ENCODE peak calls at places on chromosomes 3 and 15, in ten cellular contexts. A, C, Z, F, J, X, N, R, B and Q are unnamed samples.

GRCh38 chr3:131716007-131716406 is 213.2 kb upstream of the MRPL3 start:
- DNase-seq in Z (no peak), A (no peak), F (no peak), R (no peak), N (no peak), B (no peak), C (no peak), X (no peak), J (no peak), Q (peak; percentile 44)

GRCh38 chr3:118960876-118961275 is 73.8 kb downstream of the IGSF11 start:
- DNase-seq in Z (no peak), X (no peak), A (no peak), B (no peak), C (no peak), J (no peak), F (no peak), N (no peak), R (no peak), Q (peak; percentile 26)

GRCh38 chr3:165837058-165837525 is at the start of gene BCHE:
- DNase-seq in N (no peak), C (peak; percentile 75), B (peak; percentile 20), Z (peak; percentile 12), R (no peak), A (no peak), F (no peak), X (peak; percentile 89), J (no peak), Q (peak; percentile 82)

GRCh38 chr3:148911597-148911996 is 46.5 kb downstream of the CPA3 start:
- DNase-seq in N (no peak), X (no peak), C (no peak), B (no peak), J (no peak), R (no peak), Z (no peak), F (no peak), A (no peak), Q (no peak)

GRCh38 chr3:100553618-100554372 is 55.6 kb upstream of the ADGRG7 start:
- DNase-seq in C (no peak), J (no peak), F (no peak), Z (no peak), R (no peak), N (no peak), A (no peak), B (no peak), X (no peak), Q (no peak)

GRCh38 chr15:73632670-73633058 is 525 bp downstream of the NPTN start:
- DNase-seq in F (no peak), B (peak; percentile 31), J (no peak), X (no peak), R (no peak), Z (no peak), N (no peak), A (peak; percentile 40), C (no peak), Q (no peak)

GRCh38 chr15:100767002-100767825 is 112.4 kb upstream of the ALDH1A3 start:
- DNase-seq in F (no peak), A (no peak), R (no peak), B (no peak), Z (no peak), X (no peak), N (no peak), C (no peak), J (peak; percentile 55), Q (no peak)

GRCh38 chr15:39025881-39026280 is 461.3 kb upstream of the RASGRP1 start:
- DNase-seq in X (no peak), J (no peak), F (no peak), B (no peak), A (no peak), R (no peak), N (no peak), C (no peak), Z (no peak), Q (no peak)

GRCh38 chr3:73592154-73592877 is 32.4 kb downstream of the PDZRN3 start:
- DNase-seq in Z (no peak), X (no peak), N (no peak), J (no peak), A (no peak), F (no peak), C (no peak), R (no peak), B (no peak), Q (no peak)

DNA sequence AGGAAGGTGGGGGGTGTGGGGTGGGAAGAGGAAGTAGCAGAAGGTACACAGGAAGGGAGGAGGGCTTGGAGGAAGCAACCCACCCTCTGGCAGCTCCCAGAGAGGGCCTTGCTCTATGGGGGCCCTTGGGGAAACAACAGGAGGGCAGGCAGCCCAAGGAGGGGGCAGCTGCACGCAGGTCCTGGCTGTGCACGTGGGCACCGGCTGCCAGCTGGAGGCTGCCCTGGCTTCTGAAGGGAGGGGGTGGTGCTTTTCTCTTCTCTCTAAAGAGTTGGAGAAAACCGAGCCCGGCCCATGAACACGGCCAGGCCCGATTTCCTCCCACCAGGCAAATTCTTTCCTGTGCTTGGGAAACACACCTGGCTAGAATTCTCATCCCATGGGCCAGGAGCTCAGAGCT is 473.8 kb upstream of the PROK2 start:
- DNase-seq in X (no peak), R (no peak), J (no peak), B (no peak), A (no peak), C (no peak), N (no peak), Z (no peak), F (no peak), Q (no peak)
- H3K4me3 ChIP-seq in X (no peak overlapping the region), R (no peak overlapping the region), J (no peak overlapping the region), B (no peak overlapping the region), A (no peak overlapping the region), C (no peak overlapping the region), N (no peak overlapping the region), Z (no peak overlapping the region), F (no peak overlapping the region), Q (no peak overlapping the region)

GRCh38 chr15:68789041-68789920 is 31.4 kb downstream of the ANP32A start:
- DNase-seq in C (no peak), Z (no peak), F (no peak), X (no peak), R (no peak), N (no peak), B (no peak), J (no peak), A (no peak), Q (no peak)
- H3K4me1 ChIP-seq in C (peaks cover 49% of the 10 kb centered on the region), Z (peaks cover 65% of the 10 kb centered on the region), F (peaks cover 55% of the 10 kb centered on the region), X (peaks cover 2% of the 10 kb centered on the region), R (peaks cover 47% of the 10 kb centered on the region), N (peaks cover 63% of the 10 kb centered on the region), B (peaks cover 74% of the 10 kb centered on the region), J (no peaks in the 10 kb centered on the region), A (peaks cover 38% of the 10 kb centered on the region), Q (peaks cover 36% of the 10 kb centered on the region)

GRCh38 chr3:192887701-192888100 is 30.0 kb downstream of the MB21D2 start:
- DNase-seq in Z (no peak), B (no peak), J (no peak), X (no peak), N (no peak), R (no peak), C (no peak), A (no peak), F (no peak), Q (no peak)

GRCh38 chr3:192885374-192885773 is 32.3 kb downstream of the MB21D2 start:
- DNase-seq in F (no peak), B (no peak), R (no peak), N (no peak), C (no peak), Z (no peak), J (no peak), X (no peak), A (no peak), Q (no peak)

GRCh38 chr3:192884831-192885356 is 32.8 kb downstream of the MB21D2 start:
- DNase-seq in C (peak; percentile 40), B (no peak), A (no peak), R (no peak), X (no peak), N (no peak), Z (no peak), J (no peak), F (no peak), Q (peak; percentile 95)

GRCh38 chr3:192888121-192888520 is 29.5 kb downstream of the MB21D2 start:
- DNase-seq in B (no peak), Z (no peak), J (no peak), X (peak; percentile 28), R (no peak), F (no peak), C (no peak), N (no peak), A (no peak), Q (no peak)

GRCh38 chr3:192887047-192887446 is 30.6 kb downstream of the MB21D2 start:
- DNase-seq in N (no peak), B (no peak), X (peak; percentile 56), R (no peak), F (no peak), A (no peak), J (peak; percentile 69), Z (no peak), C (peak; percentile 70), Q (no peak)
- H3K4me3 ChIP-seq in N (peak overlapping the region; percentile 21), B (no peak overlapping the region), X (no peak overlapping the region), R (no peak overlapping the region), F (no peak overlapping the region), A (no peak overlapping the region), J (no peak overlapping the region), Z (no peak overlapping the region), C (no peak overlapping the region), Q (no peak overlapping the region)

DNA sequence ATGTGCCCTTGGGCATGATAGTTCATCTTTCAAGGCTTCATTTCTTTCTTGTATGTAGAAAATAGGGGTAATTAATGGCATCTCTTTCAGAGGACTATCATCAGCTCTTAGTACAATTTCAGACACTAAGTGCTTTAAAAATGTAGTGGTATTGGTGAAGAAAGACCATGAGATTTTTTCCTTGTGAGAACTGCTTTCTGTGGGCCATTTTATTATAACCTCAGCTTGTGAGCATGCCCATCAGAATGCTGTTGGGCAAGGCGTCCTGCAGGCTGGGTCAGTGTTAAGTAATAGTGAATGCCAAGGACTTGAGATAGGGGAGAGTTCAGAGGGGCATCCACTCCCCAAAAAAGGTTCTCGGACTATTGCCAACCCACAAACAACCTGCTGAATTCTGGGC is 187.9 kb downstream of the GHSR start:
- DNase-seq in N (no peak), C (peak; percentile 62), R (no peak), B (no peak), X (no peak), A (no peak), Z (no peak), J (no peak), F (no peak), Q (no peak)
- H3K4me1 ChIP-seq in N (peaks cover 86% of the 10 kb centered on the region), C (peaks cover 21% of the 10 kb centered on the region), R (peaks cover 11% of the 10 kb centered on the region), B (peaks cover 89% of the 10 kb centered on the region), X (peaks cover 2% of the 10 kb centered on the region), A (no peaks in the 10 kb centered on the region), Z (peaks cover 54% of the 10 kb centered on the region), J (no peaks in the 10 kb centered on the region), F (no peaks in the 10 kb centered on the region), Q (no peaks in the 10 kb centered on the region)

DNA sequence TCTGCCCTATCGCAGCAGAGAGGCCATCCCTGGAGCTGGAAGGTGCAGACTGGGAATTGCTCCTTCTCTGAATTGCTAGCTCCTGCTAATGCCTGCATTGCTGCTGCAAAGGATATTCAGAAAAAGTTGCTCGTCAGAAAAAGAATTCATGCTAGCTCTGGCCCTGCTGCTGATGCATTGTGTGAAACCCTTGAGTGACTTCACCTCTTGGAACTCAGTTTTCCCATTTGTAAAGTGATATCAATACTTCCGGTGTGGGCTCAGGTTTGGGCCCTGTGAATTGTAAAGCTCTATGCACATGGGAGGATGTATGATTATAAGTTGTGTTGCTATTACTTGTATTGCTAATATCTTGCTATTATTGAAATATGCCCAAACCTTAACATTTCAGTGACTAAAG is 11.4 kb downstream of the SQOR start:
- DNase-seq in R (no peak), J (no peak), F (no peak), X (no peak), C (peak; percentile 48), A (no peak), B (no peak), Z (no peak), N (no peak), Q (no peak)
- H3K4me3 ChIP-seq in R (no peak overlapping the region), J (no peak overlapping the region), F (no peak overlapping the region), X (peak overlapping the region; percentile 9), C (no peak overlapping the region), A (no peak overlapping the region), B (no peak overlapping the region), Z (no peak overlapping the region), N (no peak overlapping the region), Q (no peak overlapping the region)